ENCODE peak calls at places on chromosomes 16 and 17, in four cellular contexts. U, H, D and B are unnamed samples.

GRCh38 chr17:3935140-3935542 is 18.9 kb upstream of the P2RX1 start:
- DNase-seq in U (no peak), H (peak; percentile 71), D (no peak), B (no peak)

GRCh38 chr16:69179255-69180010 is 7.5 kb upstream of the SNTB2 start:
- DNase-seq in U (peak; percentile 59), H (peak; percentile 55), D (no peak), B (peak; percentile 89)

GRCh38 chr17:82709676-82710498 is 6.6 kb upstream of the FN3KRP start:
- DNase-seq in U (no peak), H (no peak), D (no peak), B (no peak)

GRCh38 chr16:12120331-12120981 is 143.9 kb downstream of the SNX29 start:
- DNase-seq in U (peak; percentile 30), H (no peak), D (no peak), B (peak; percentile 81)

GRCh38 chr16:4846503-4846900 is 586 bp downstream of the GLYR1 start:
- DNase-seq in U (no peak), H (peak; percentile 44), D (no peak), B (no peak)

GRCh38 chr17:76268991-76269981 is 4.1 kb downstream of the UBALD2 start:
- DNase-seq in U (no peak), H (no peak), D (no peak), B (no peak)

GRCh38 chr17:64134216-64134970 is 4.4 kb upstream of the ERN1 start:
- DNase-seq in U (no peak), H (no peak), D (no peak), B (no peak)

GRCh38 chr16:11112723-11113348 is 143.2 kb downstream of the SOCS1 start:
- DNase-seq in U (no peak), H (no peak), D (no peak), B (no peak)

GRCh38 chr17:49035470-49036269 is 38.5 kb downstream of the IGF2BP1 start:
- DNase-seq in U (no peak), H (peak; percentile 50), D (peak; percentile 37), B (no peak)

GRCh38 chr16:16005725-16006124 is 56.3 kb downstream of the ABCC1 start:
- DNase-seq in U (no peak), H (no peak), D (no peak), B (no peak)

GRCh38 chr17:37844158-37844976 is 79.8 kb upstream of the TBC1D3K start:
- DNase-seq in U (no peak), H (peak; percentile 57), D (peak; percentile 69), B (peak; percentile 77)

GRCh38 chr17:81371910-81372760 is 23.1 kb upstream of the BAHCC1 start:
- DNase-seq in U (no peak), H (peak; percentile 67), D (no peak), B (no peak)

GRCh38 chr17:61323015-61323379 is 76.6 kb upstream of the TBX2 start:
- DNase-seq in U (no peak), H (no peak), D (no peak), B (no peak)

GRCh38 chr17:17612085-17613022 is 20.8 kb upstream of the PEMT start:
- DNase-seq in U (no peak), H (no peak), D (no peak), B (no peak)

DNA sequence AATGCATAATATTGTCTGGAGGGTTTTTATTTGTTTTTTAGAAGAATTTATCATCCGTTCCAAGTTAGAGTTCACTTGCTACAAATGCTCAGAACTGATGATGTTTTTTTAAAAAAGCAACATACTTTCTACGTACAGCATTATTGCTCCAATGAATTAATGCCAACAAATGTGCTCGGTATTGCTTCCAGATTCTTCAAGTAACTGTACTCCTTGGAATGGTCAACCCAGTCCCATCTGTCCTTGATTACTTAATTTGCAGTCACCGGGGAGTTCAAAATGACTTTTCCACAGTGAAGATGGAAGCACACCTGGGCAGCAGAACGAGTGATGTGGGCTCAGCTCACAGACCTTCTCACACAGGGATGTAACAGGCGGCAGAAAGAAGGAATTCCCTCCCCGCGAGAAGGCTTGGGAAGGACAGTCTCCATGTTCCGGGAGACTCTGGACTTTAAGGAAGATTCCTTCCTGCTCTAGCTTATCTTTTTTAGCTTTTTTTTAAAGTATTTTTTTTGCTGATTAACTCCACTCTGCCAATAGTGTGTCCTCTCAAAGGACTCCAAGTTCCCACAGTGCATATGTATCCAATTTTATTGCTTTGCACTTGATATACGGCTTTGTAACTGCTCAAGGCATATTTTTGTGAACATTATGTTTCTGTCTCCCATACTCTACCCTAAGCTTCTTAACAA is 68.9 kb downstream of the NXN start:
- DNase-seq in U (no peak), H (no peak), D (no peak), B (no peak)
- H3K27ac ChIP-seq in U (no peak overlapping the region), H (no peak overlapping the region), D (no peak overlapping the region), B (no peak overlapping the region)

GRCh38 chr17:66834919-66835454 is at the start of gene CACNG5:
- DNase-seq in U (no peak), H (no peak), D (no peak), B (no peak)
- H3K4me3 ChIP-seq in U (no peak within 1 kb of the TSS), H (no peak within 1 kb of the TSS), D (no peak within 1 kb of the TSS), B (no peak within 1 kb of the TSS)

GRCh38 chr17:40540448-40540847 is 24.8 kb downstream of the CCR7 start:
- DNase-seq in U (no peak), H (no peak), D (peak; percentile 75), B (no peak)
- H3K4me1 ChIP-seq in U (no peaks in the 10 kb centered on the region), H (peaks cover 89% of the 10 kb centered on the region), D (peaks cover 64% of the 10 kb centered on the region), B (peaks cover 5% of the 10 kb centered on the region)

GRCh38 chr16:84084570-84085270 is 32.0 kb downstream of the MBTPS1 start:
- DNase-seq in U (no peak), H (peak; percentile 43), D (peak; percentile 53), B (no peak)
- H3K27ac ChIP-seq in U (no peak overlapping the region), H (no peak overlapping the region), D (no peak overlapping the region), B (no peak overlapping the region)

GRCh38 chr16:64696872-64697271 is 425.0 kb downstream of the CDH11 start:
- DNase-seq in U (no peak), H (no peak), D (no peak), B (no peak)
- H3K4me3 ChIP-seq in U (no peak overlapping the region), H (no peak overlapping the region), D (no peak overlapping the region), B (no peak overlapping the region)

GRCh38 chr17:39660397-39661043 is 4.6 kb upstream of the TCAP start:
- DNase-seq in U (no peak), H (no peak), D (no peak), B (no peak)
- H3K4me1 ChIP-seq in U (peaks cover 4% of the 10 kb centered on the region), H (peaks cover 74% of the 10 kb centered on the region), D (no peaks in the 10 kb centered on the region), B (peaks cover 26% of the 10 kb centered on the region)

GRCh38 chr17:75263051-75263450 is 1.4 kb downstream of the MRPS7 start:
- DNase-seq in U (no peak), H (no peak), D (no peak), B (no peak)
- H3K27ac ChIP-seq in U (no peak overlapping the region), H (no peak overlapping the region), D (peak overlapping the region; percentile 99), B (no peak overlapping the region)

DNA sequence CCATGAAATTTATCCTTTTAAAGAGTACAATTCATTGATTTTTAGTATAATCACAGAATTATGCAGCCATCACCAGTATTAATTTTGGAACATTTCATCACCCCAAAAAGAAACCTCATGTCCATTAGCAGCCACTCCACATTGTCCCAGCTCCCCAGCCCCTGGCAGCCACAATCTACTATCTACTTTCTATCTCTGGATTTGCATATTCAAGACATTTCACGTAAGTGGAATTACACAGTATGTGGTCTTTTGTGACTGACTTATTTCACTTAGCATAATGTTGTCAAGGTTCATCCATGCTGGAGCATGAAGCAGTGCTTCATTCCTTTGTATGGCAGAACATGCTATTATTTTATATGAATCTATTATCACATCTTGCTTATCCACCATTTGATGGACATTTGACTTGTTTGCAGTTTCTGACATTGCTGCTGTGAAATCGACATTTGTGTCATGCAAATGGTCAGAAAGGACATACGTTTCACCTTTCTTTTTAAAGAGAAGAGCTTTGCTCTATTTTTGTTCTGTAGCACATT is 10.7 kb downstream of the METTL9 start:
- DNase-seq in U (no peak), H (no peak), D (no peak), B (no peak)
- H3K4me3 ChIP-seq in U (no peak overlapping the region), H (no peak overlapping the region), D (no peak overlapping the region), B (no peak overlapping the region)

DNA sequence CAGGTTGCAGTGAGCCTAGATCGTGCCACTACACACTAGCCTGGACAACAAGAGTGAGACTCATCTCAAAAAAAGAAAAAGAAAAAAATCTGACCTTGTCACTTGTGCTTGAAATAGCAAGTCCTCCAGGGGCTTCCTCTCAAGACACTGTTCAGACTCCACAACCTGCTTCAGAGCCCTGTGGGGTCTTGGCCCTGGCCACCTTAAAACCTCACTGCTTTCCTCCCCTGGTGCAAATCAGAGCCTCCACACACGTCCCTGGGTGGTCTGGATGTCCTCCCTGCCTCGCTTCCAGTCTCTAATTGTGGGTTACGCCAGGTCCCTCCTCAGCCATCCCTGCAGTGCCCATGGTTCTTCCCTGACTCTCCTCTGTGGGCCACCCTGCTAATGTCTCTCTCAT is 4.7 kb downstream of the ACD start:
- DNase-seq in U (no peak), H (no peak), D (no peak), B (no peak)
- H3K4me1 ChIP-seq in U (peaks cover 12% of the 10 kb centered on the region), H (peaks cover 25% of the 10 kb centered on the region), D (peaks cover 6% of the 10 kb centered on the region), B (peaks cover 11% of the 10 kb centered on the region)